ENCODE peak calls at places on chromosomes 6 and 20, in five cellular contexts. One of them, this sample, is unnamed.

GRCh38 chr6:107972413-107973096 is 14.5 kb upstream of the SEC63 start:
- DNase-seq in colonic mucosa: no peak
- DNase-seq in breast epithelium: no peak
- DNase-seq in sigmoid colon: no peak
- DNase-seq in HCT116: no peak
- DNase-seq in this sample: no peak

GRCh38 chr6:44234101-44235090 is 11.0 kb downstream of the SLC29A1 start:
- DNase-seq in colonic mucosa: peak
- DNase-seq in breast epithelium: peak
- DNase-seq in sigmoid colon: peak
- DNase-seq in HCT116: no peak
- DNase-seq in this sample: no peak

GRCh38 chr6:2042951-2043648 is 202.3 kb downstream of the GMDS start:
- DNase-seq in colonic mucosa: no peak
- DNase-seq in breast epithelium: no peak
- DNase-seq in sigmoid colon: no peak
- DNase-seq in HCT116: no peak
- DNase-seq in this sample: no peak

GRCh38 chr6:96301781-96302180 is 219.8 kb upstream of the UFL1 start:
- DNase-seq in colonic mucosa: no peak
- DNase-seq in breast epithelium: no peak
- DNase-seq in sigmoid colon: no peak
- DNase-seq in HCT116: peak
- DNase-seq in this sample: no peak

GRCh38 chr20:50144362-50144761 is 9.2 kb downstream of the PEDS1 start:
- DNase-seq in colonic mucosa: no peak
- DNase-seq in breast epithelium: no peak
- DNase-seq in sigmoid colon: peak
- DNase-seq in HCT116: no peak
- DNase-seq in this sample: no peak

GRCh38 chr20:12916699-12917098 is 92.1 kb upstream of the SPTLC3 start:
- DNase-seq in colonic mucosa: no peak
- DNase-seq in breast epithelium: no peak
- DNase-seq in sigmoid colon: no peak
- DNase-seq in HCT116: no peak
- DNase-seq in this sample: no peak

GRCh38 chr6:149845549-149845948 is 18.6 kb downstream of the LRP11 start:
- DNase-seq in colonic mucosa: no peak
- DNase-seq in breast epithelium: no peak
- DNase-seq in sigmoid colon: no peak
- DNase-seq in HCT116: no peak
- DNase-seq in this sample: no peak

GRCh38 chr6:36927691-36928546 is 26.6 kb upstream of the PI16 start:
- DNase-seq in colonic mucosa: no peak
- DNase-seq in breast epithelium: no peak
- DNase-seq in sigmoid colon: peak
- DNase-seq in HCT116: no peak
- DNase-seq in this sample: no peak

GRCh38 chr6:43707269-43707668 is 19.7 kb upstream of the MRPS18A start:
- DNase-seq in colonic mucosa: no peak
- DNase-seq in breast epithelium: no peak
- DNase-seq in sigmoid colon: no peak
- DNase-seq in HCT116: no peak
- DNase-seq in this sample: no peak

GRCh38 chr20:62020935-62021701 is 44.6 kb downstream of the TAF4 start:
- DNase-seq in colonic mucosa: no peak
- DNase-seq in breast epithelium: no peak
- DNase-seq in sigmoid colon: peak
- DNase-seq in HCT116: no peak
- DNase-seq in this sample: no peak

GRCh38 chr6:164417537-164417936 is 891.9 kb downstream of the C6orf118 start:
- DNase-seq in colonic mucosa: no peak
- DNase-seq in breast epithelium: no peak
- DNase-seq in sigmoid colon: no peak
- DNase-seq in HCT116: no peak
- DNase-seq in this sample: no peak
- TF ChIP-seq CTCF in colonic mucosa: no peak
- TF ChIP-seq CTCF in breast epithelium: no peak
- TF ChIP-seq CTCF in sigmoid colon: no peak
- TF ChIP-seq CTCF in HCT116: no peak
- TF ChIP-seq CTCF in this sample: no peak

DNA sequence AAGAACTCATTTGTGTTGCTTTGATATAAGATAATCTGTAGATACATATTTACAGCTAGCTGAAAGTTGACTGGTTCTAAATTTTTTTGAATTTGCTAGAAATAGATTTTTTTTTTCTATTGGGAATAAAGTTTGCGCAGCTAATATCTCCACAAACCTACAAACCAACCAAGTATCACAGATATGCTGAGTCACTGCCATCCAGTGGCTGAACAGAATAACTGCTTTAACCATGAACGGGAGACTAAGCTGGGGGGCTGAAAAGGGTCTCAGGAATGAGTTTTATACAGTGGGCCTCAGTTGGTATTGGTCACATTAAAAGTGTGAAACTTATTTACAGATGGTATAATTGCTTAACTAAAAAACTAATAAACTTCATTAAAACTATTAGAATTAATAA is 326.7 kb upstream of the CNR1 start:
- DNase-seq in colonic mucosa: no peak
- DNase-seq in breast epithelium: no peak
- DNase-seq in sigmoid colon: no peak
- DNase-seq in HCT116: peak
- DNase-seq in this sample: no peak
- TF ChIP-seq CTCF in colonic mucosa: no peak
- TF ChIP-seq CTCF in breast epithelium: no peak
- TF ChIP-seq CTCF in sigmoid colon: no peak
- TF ChIP-seq CTCF in HCT116: peak
- TF ChIP-seq CTCF in this sample: peak

GRCh38 chr6:33620158-33620583 is 951 bp upstream of the ITPR3 start:
- DNase-seq in colonic mucosa: peak
- DNase-seq in breast epithelium: no peak
- DNase-seq in sigmoid colon: no peak
- DNase-seq in HCT116: no peak
- DNase-seq in this sample: no peak
- TF ChIP-seq CTCF in colonic mucosa: no peak
- TF ChIP-seq CTCF in breast epithelium: no peak
- TF ChIP-seq CTCF in sigmoid colon: no peak
- TF ChIP-seq CTCF in HCT116: no peak
- TF ChIP-seq CTCF in this sample: no peak

GRCh38 chr6:4818272-4818938 is 42.2 kb downstream of the CDYL start:
- DNase-seq in colonic mucosa: no peak
- DNase-seq in breast epithelium: no peak
- DNase-seq in sigmoid colon: no peak
- DNase-seq in HCT116: no peak
- DNase-seq in this sample: no peak

GRCh38 chr6:4820704-4821276 is 44.6 kb downstream of the CDYL start:
- DNase-seq in colonic mucosa: no peak
- DNase-seq in breast epithelium: no peak
- DNase-seq in sigmoid colon: no peak
- DNase-seq in HCT116: no peak
- DNase-seq in this sample: no peak

GRCh38 chr6:4822476-4822875 is 46.3 kb downstream of the CDYL start:
- DNase-seq in colonic mucosa: no peak
- DNase-seq in breast epithelium: no peak
- DNase-seq in sigmoid colon: no peak
- DNase-seq in HCT116: no peak
- DNase-seq in this sample: no peak

GRCh38 chr6:4817551-4817950 is 41.3 kb downstream of the CDYL start:
- DNase-seq in colonic mucosa: no peak
- DNase-seq in breast epithelium: no peak
- DNase-seq in sigmoid colon: no peak
- DNase-seq in HCT116: no peak
- DNase-seq in this sample: no peak

GRCh38 chr6:4819706-4820283 is 43.6 kb downstream of the CDYL start:
- DNase-seq in colonic mucosa: no peak
- DNase-seq in breast epithelium: no peak
- DNase-seq in sigmoid colon: no peak
- DNase-seq in HCT116: no peak
- DNase-seq in this sample: no peak
- TF ChIP-seq CTCF in colonic mucosa: no peak
- TF ChIP-seq CTCF in breast epithelium: no peak
- TF ChIP-seq CTCF in sigmoid colon: no peak
- TF ChIP-seq CTCF in HCT116: no peak
- TF ChIP-seq CTCF in this sample: no peak

DNA sequence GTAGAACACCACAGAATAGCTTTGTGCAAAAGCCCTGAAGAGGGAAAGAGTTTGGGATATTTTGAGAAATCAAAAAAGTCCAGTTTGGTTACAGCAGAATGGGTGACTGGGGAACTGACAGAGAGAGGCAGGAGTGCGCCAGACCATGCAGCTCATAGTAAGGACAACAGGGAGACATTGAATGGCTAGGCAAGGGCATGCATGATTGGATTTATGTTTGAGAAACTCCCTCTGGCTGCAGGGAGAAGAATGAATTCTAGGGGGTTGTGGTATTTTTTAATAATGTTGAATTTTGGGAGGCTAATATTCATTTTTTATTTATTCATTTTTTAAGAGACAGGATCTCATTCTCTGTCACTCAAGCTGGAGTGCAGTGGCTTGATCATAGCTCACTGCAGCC is 49.9 kb downstream of the TGM2 start:
- DNase-seq in colonic mucosa: no peak
- DNase-seq in breast epithelium: no peak
- DNase-seq in sigmoid colon: no peak
- DNase-seq in HCT116: no peak
- DNase-seq in this sample: no peak
- TF ChIP-seq CTCF in colonic mucosa: no peak
- TF ChIP-seq CTCF in breast epithelium: no peak
- TF ChIP-seq CTCF in sigmoid colon: no peak
- TF ChIP-seq CTCF in HCT116: peak
- TF ChIP-seq CTCF in this sample: peak

DNA sequence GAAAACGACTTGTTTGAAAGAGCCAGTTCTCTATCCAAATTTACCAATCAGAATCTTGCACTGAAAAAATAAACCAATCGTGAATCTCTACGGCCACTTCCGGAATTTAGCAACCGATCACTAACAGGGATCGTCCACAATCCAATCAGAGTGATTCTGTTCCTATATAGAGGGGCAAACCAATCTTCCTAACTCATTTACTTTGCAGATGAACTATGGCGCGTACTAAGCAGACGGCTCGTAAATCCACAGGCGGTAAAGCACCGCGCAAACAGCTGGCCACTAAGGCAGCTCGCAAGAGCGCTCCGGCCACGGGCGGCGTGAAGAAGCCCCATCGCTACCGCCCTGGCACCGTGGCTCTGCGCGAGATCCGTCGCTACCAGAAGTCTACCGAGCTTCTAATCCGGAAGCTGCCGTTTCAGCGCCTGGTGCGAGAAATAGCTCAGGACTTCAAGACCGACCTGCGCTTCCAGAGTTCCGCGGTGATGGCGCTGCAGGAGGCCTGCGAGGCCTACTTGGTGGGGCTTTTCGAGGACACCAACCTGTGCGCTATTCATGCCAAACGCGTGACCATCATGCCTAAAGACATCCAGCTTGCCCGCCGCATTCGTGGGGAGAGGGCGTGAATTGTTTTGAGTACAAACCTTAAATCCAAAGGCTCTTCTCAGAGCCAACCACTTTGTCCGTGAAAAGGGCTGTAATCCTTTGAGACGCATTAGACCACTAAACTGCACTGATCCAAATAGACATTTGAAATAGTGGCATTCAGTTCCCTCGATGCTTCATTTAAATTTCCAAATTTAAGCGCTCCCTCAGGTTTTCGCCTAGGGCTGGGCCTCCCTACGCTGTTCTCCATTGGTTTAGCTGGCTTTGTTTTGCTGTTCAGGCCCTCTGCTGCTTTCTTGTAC is 138.0 kb downstream of the HFE start:
- DNase-seq in colonic mucosa: no peak
- DNase-seq in breast epithelium: no peak
- DNase-seq in sigmoid colon: no peak
- DNase-seq in HCT116: no peak
- DNase-seq in this sample: no peak
- TF ChIP-seq CTCF in colonic mucosa: no peak
- TF ChIP-seq CTCF in breast epithelium: no peak
- TF ChIP-seq CTCF in sigmoid colon: no peak
- TF ChIP-seq CTCF in HCT116: no peak
- TF ChIP-seq CTCF in this sample: peak

DNA sequence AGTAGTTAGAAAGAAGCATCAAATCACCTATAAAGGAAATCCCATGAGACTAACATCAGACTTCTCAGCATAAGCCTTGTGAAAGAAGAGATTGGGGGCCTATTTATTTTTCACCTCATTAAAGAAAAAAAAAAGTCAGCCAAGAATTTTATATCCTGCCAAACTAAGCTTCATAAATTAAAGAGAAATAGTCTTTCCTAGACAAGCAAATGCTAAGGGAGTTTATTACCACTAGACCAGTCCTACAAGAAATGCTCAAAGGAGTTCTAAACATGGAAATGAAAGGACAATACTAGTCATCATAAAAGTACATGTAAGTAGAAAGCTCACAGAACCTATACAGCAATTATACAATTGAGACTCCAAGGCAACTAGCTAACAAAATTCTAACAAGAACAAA is 96.5 kb upstream of the OLIG3 start:
- DNase-seq in colonic mucosa: no peak
- DNase-seq in breast epithelium: no peak
- DNase-seq in sigmoid colon: no peak
- DNase-seq in HCT116: no peak
- DNase-seq in this sample: no peak
- TF ChIP-seq CTCF in colonic mucosa: no peak
- TF ChIP-seq CTCF in breast epithelium: no peak
- TF ChIP-seq CTCF in sigmoid colon: no peak
- TF ChIP-seq CTCF in HCT116: no peak
- TF ChIP-seq CTCF in this sample: no peak

GRCh38 chr6:6131492-6132109 is 124.9 kb upstream of the NRN1 start:
- DNase-seq in colonic mucosa: no peak
- DNase-seq in breast epithelium: no peak
- DNase-seq in sigmoid colon: no peak
- DNase-seq in HCT116: peak
- DNase-seq in this sample: no peak
- TF ChIP-seq CTCF in colonic mucosa: peak
- TF ChIP-seq CTCF in breast epithelium: no peak
- TF ChIP-seq CTCF in sigmoid colon: no peak
- TF ChIP-seq CTCF in HCT116: peak
- TF ChIP-seq CTCF in this sample: peak

GRCh38 chr6:123333000-123333756 is 303.6 kb downstream of the TRDN start:
- DNase-seq in colonic mucosa: no peak
- DNase-seq in breast epithelium: no peak
- DNase-seq in sigmoid colon: no peak
- DNase-seq in HCT116: no peak
- DNase-seq in this sample: no peak

DNA sequence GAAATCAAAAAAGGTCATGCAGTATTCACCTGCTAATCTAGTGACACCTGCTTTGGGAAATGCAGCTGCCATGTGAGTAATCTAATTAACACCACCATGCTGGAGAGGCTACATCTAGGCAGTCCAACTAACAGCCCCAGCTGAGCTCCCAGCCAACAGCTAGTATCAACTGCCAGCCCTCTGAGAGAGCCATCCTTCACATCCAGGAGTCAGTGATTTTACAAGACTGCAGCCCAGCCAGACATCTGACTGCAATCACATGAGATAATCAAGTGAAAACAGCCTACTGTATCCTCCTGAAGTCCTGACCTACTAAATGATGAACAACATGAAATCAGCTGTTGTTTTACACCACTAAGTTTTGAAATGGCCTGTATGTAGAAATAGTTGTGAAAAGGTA is 298.4 kb downstream of the TRDN start:
- DNase-seq in colonic mucosa: no peak
- DNase-seq in breast epithelium: no peak
- DNase-seq in sigmoid colon: no peak
- DNase-seq in HCT116: no peak
- DNase-seq in this sample: no peak
- TF ChIP-seq CTCF in colonic mucosa: no peak
- TF ChIP-seq CTCF in breast epithelium: no peak
- TF ChIP-seq CTCF in sigmoid colon: no peak
- TF ChIP-seq CTCF in HCT116: no peak
- TF ChIP-seq CTCF in this sample: no peak